ENCODE peak calls at places on chromosomes 4 and X, in seven cellular contexts. G is activated naive CD4-positive, alpha-beta T cell; N is M059J; A is HFFc6; P is amniotic stem cell; U is adipocyte; R is cardiac muscle cell. C is an unnamed sample.

GRCh38 chrX:86148024-86148511 is at the start of gene DACH2:
- DNase-seq in G (peak; percentile 6), P (no peak), A (no peak), U (peak; percentile 66), R (peak; percentile 90), N (no peak), C (no peak)

GRCh38 chrX:67780694-67781109 is 236.9 kb downstream of the AR start:
- DNase-seq in P (peak; percentile 1), U (peak; percentile 84), G (no peak), A (peak; percentile 97), N (peak; percentile 79), R (peak; percentile 78), C (peak; percentile 92)

GRCh38 chr4:40829586-40829985 is 79.8 kb downstream of the NSUN7 start:
- DNase-seq in P (no peak), N (no peak), U (no peak), G (no peak), A (no peak), R (no peak), C (no peak)

GRCh38 chrX:97401154-97401553 is 517.4 kb downstream of the RPA4 start:
- DNase-seq in N (no peak), U (no peak), P (no peak), R (no peak), A (no peak), G (no peak), C (no peak)

GRCh38 chr4:48212165-48212564 is 57.5 kb downstream of the TEC start:
- DNase-seq in P (no peak), G (no peak), N (no peak), U (no peak), R (no peak), A (no peak), C (no peak)

GRCh38 chrX:101191217-101191750 is 28.3 kb upstream of the DRP2 start:
- DNase-seq in U (no peak), P (no peak), G (no peak), N (no peak), A (no peak), R (peak; percentile 38), C (no peak)

GRCh38 chr4:60750962-60751361 is 449.2 kb upstream of the ADGRL3 start:
- DNase-seq in P (no peak), R (no peak), U (no peak), A (no peak), G (no peak), N (no peak), C (no peak)

GRCh38 chrX:1380672-1381233 is 11.2 kb downstream of the SLC25A6 start:
- DNase-seq in N (peak; percentile 22), R (no peak), P (no peak), U (no peak), A (no peak), G (no peak), C (no peak)

GRCh38 chr4:29805245-29805644 is 914.9 kb upstream of the PCDH7 start:
- DNase-seq in N (peak; percentile 39), A (no peak), U (peak; percentile 9), G (no peak), P (no peak), R (peak; percentile 31), C (no peak)

GRCh38 chr4:123479944-123480343 is 83.3 kb downstream of the SPRY1 start:
- DNase-seq in U (peak; percentile 14), N (peak; percentile 48), G (no peak), R (no peak), P (no peak), A (no peak), C (no peak)

GRCh38 chr4:6331018-6331417 is 61.4 kb downstream of the WFS1 start:
- DNase-seq in P (no peak), R (no peak), N (peak; percentile 24), G (no peak), U (peak; percentile 14), A (peak; percentile 17), C (no peak)

GRCh38 chrX:153831435-153832150 is 1.2 kb upstream of the PDZD4 start:
- DNase-seq in U (no peak), G (no peak), N (no peak), A (no peak), R (no peak), P (no peak), C (no peak)

GRCh38 chrX:39688576-39689373 is 409.0 kb downstream of the BCOR start:
- DNase-seq in U (peak; percentile 70), A (no peak), G (no peak), P (no peak), R (peak; percentile 93), N (peak; percentile 63), C (no peak)

GRCh38 chr4:142405021-142405991 is 440.8 kb downstream of the INPP4B start:
- DNase-seq in A (peak; percentile 81), R (peak; percentile 25), N (peak; percentile 88), U (peak; percentile 76), G (peak; percentile 49), P (peak; percentile 74), C (peak; percentile 43)

GRCh38 chr4:51853027-51853682 is 10.2 kb downstream of the DCUN1D4 start:
- DNase-seq in G (no peak), P (no peak), R (peak; percentile 13), U (peak; percentile 35), N (no peak), A (no peak), C (no peak)

GRCh38 chr4:140635606-140636005 is 66.8 kb upstream of the UCP1 start:
- DNase-seq in R (peak; percentile 54), U (peak; percentile 70), N (peak; percentile 38), P (no peak), G (no peak), A (peak; percentile 34), C (no peak)

GRCh38 chrX:44330227-44330626 is 13.2 kb downstream of the EFHC2 start:
- DNase-seq in A (no peak), R (no peak), U (no peak), P (no peak), G (no peak), N (peak; percentile 21), C (no peak)

GRCh38 chr4:179151770-179152169 is 1709.5 kb upstream of the AGA start:
- DNase-seq in A (no peak), U (no peak), G (no peak), P (no peak), N (no peak), R (no peak), C (no peak)

GRCh38 chr4:178970433-178971140 is 1528.3 kb upstream of the AGA start:
- DNase-seq in P (no peak), A (no peak), R (no peak), U (peak; percentile 46), G (no peak), N (peak; percentile 26), C (no peak)

GRCh38 chr4:183096276-183096965 is 2.6 kb upstream of the WWC2 start:
- DNase-seq in U (no peak), N (no peak), R (no peak), P (no peak), G (no peak), A (no peak), C (no peak)

GRCh38 chr4:55330241-55330640 is 15.8 kb upstream of the SRD5A3 start:
- DNase-seq in R (no peak), N (no peak), A (no peak), G (no peak), U (no peak), P (no peak), C (no peak)

GRCh38 chrX:54042609-54043010 is 1.7 kb downstream of the PHF8 start:
- DNase-seq in U (peak; percentile 79), P (peak; percentile 67), G (peak; percentile 16), N (peak; percentile 53), A (peak; percentile 39), R (peak; percentile 72), C (peak; percentile 10)

GRCh38 chrX:125402807-125403206 is 83.1 kb downstream of the TEX13C start:
- DNase-seq in N (no peak), P (no peak), U (no peak), A (no peak), G (no peak), R (no peak), C (no peak)

GRCh38 chr4:53563824-53564223 is 27.5 kb downstream of the LNX1 start:
- DNase-seq in U (peak; percentile 54), P (peak; percentile 56), R (no peak), A (peak; percentile 72), G (no peak), N (peak; percentile 30), C (no peak)

GRCh38 chrX:101619336-101619735 is 1.5 kb upstream of the ARMCX6 start:
- DNase-seq in N (peak; percentile 41), A (no peak), G (no peak), R (peak; percentile 84), U (peak; percentile 20), P (no peak), C (no peak)

GRCh38 chr4:72397314-72397713 is 171.7 kb downstream of the ADAMTS3 start:
- DNase-seq in A (peak; percentile 9), G (no peak), U (peak; percentile 27), R (no peak), N (no peak), P (no peak), C (no peak)

GRCh38 chr4:154686838-154687237 is 57.0 kb upstream of the LRAT start:
- DNase-seq in N (no peak), G (no peak), A (no peak), U (peak; percentile 53), R (no peak), P (no peak), C (no peak)

C was measured in AG09319.